ENCODE peak calls at places on chromosome 9, in four cellular contexts. E is heart left ventricle, X is HCT116, O is IMR-90. T is an unnamed sample.

GRCh38 chr9:111356567-111357244 is 26.7 kb upstream of the OR2K2 start:
- DNase-seq in X (peak; percentile 52), E (no peak), O (peak; percentile 94), T (no peak)

GRCh38 chr9:137598943-137599342 is 6.5 kb upstream of the ARRDC1 start:
- DNase-seq in O (no peak), E (no peak), X (no peak), T (no peak)

GRCh38 chr9:114233806-114234205 is 78.5 kb downstream of the COL27A1 start:
- DNase-seq in X (no peak), E (peak; percentile 57), O (no peak), T (no peak)

GRCh38 chr9:86731511-86731993 is 215.8 kb downstream of the GAS1 start:
- DNase-seq in X (no peak), E (no peak), O (peak; percentile 78), T (no peak)

GRCh38 chr9:31700252-31701045 is 684.0 kb upstream of the ACO1 start:
- DNase-seq in X (no peak), O (no peak), E (no peak), T (no peak)

GRCh38 chr9:18485691-18486090 is 11.7 kb downstream of the ADAMTSL1 start:
- DNase-seq in O (peak; percentile 66), E (no peak), X (no peak), T (no peak)

GRCh38 chr9:87007711-87008360 is 60.5 kb upstream of the GAS1 start:
- DNase-seq in O (peak; percentile 25), E (no peak), X (no peak), T (no peak)

GRCh38 chr9:18338042-18338441 is 135.9 kb upstream of the ADAMTSL1 start:
- DNase-seq in E (no peak), X (no peak), O (peak; percentile 58), T (no peak)

GRCh38 chr9:121737481-121737931 is 86.1 kb downstream of the DAB2IP start:
- DNase-seq in X (no peak), E (no peak), O (no peak), T (no peak)

GRCh38 chr9:98150726-98151125 is 31.7 kb upstream of the TRIM14 start:
- DNase-seq in X (no peak), E (no peak), O (no peak), T (no peak)

GRCh38 chr9:119758990-119759389 is 389.8 kb upstream of the BRINP1 start:
- DNase-seq in O (no peak), X (no peak), E (no peak), T (no peak)

GRCh38 chr9:97563458-97564135 is 62.1 kb downstream of the TMOD1 start:
- DNase-seq in O (no peak), X (no peak), E (no peak), T (peak; percentile 78)

GRCh38 chr9:70021026-70021571 is 22.5 kb upstream of the MAMDC2 start:
- DNase-seq in E (no peak), O (peak; percentile 97), X (no peak), T (no peak)

GRCh38 chr9:22005700-22006605 is 3.2 kb downstream of the CDKN2B start:
- DNase-seq in O (peak; percentile 31), E (no peak), X (no peak), T (no peak)

GRCh38 chr9:134872482-134873231 is 8.0 kb upstream of the FCN2 start:
- DNase-seq in X (no peak), O (no peak), E (peak; percentile 13), T (no peak)

GRCh38 chr9:70340572-70340971 is 73.9 kb downstream of the KLF9 start:
- DNase-seq in E (no peak), O (peak; percentile 57), X (no peak), T (no peak)

GRCh38 chr9:75235632-75236031 is 147.3 kb downstream of the OSTF1 start:
- DNase-seq in O (no peak), X (no peak), E (no peak), T (no peak)

GRCh38 chr9:117835798-117836197 is 131.6 kb downstream of the TLR4 start:
- DNase-seq in E (no peak), O (no peak), X (no peak), T (no peak)

GRCh38 chr9:36987891-36988290 is 46.2 kb downstream of the PAX5 start:
- DNase-seq in E (no peak), X (no peak), O (peak; percentile 21), T (no peak)

GRCh38 chr9:136081113-136081825 is 13.8 kb downstream of the NACC2 start:
- DNase-seq in X (no peak), O (peak; percentile 36), E (peak; percentile 43), T (no peak)

DNA sequence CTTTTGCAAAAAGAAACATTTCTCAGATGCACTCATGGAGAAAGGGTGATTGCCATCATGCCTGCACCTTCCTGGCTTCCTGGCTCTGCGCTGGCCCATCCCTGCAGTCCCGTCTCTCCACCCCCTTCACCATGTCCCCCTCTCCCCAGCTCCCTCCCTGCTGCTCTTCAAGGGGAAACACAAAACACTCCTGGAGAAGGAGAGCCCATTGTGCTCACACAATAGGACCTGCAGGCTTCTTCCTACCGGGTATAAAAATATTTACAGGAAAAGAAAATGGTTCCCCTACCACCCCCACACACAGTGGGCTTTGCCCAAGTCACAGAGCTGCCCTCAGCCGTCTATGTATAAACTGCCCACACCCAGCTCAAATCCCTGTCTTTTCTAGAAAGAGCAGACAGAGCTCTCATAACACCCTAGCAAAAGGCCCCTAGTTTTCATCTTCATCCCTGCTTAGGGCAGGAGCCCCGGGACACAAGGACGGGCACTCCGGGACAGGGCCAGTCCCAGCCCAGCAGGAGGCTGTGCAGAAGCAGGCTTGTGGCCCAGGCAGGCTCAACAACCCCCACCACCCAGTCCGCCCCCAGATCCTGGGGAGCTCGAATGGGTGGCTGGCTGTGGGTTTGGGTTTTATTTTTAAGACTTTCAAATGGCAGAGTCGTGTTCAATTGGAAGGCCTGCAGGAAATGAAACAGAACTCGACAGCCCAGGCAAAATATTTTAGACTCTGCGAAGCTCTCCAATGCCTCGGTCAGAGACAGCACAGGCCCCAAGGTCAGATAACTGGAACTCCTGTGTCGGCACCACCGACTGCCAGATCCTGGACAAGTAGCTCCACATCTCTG is 77.3 kb downstream of the LRSAM1 start:
- DNase-seq in X (no peak), E (no peak), O (no peak), T (no peak)
- H3K27ac ChIP-seq in X (no peak overlapping the region), E (peak overlapping the region; percentile 80), O (no peak overlapping the region), T (peak overlapping the region; percentile 54)

GRCh38 chr9:128304151-128304970 is 17.9 kb downstream of the TRUB2 start:
- DNase-seq in O (peak; percentile 27), E (no peak), X (no peak), T (no peak)
- TF ChIP-seq POLR2A in O (no peak), E (no peak), X (no peak), T (no peak)

GRCh38 chr9:133553978-133554713 is 19.6 kb downstream of the ADAMTSL2 start:
- DNase-seq in X (no peak), O (no peak), E (no peak), T (no peak)
- H3K27ac ChIP-seq in X (no peak overlapping the region), O (no peak overlapping the region), E (no peak overlapping the region), T (no peak overlapping the region)

GRCh38 chr9:33233659-33234335 is 6.2 kb upstream of the SPINK4 start:
- DNase-seq in O (peak; percentile 99), E (no peak), X (peak; percentile 95), T (no peak)
- TF ChIP-seq POLR2A in O (no peak), E (no peak), X (no peak), T (no peak)

GRCh38 chr9:92609142-92609500 is 60.8 kb downstream of the IPPK start:
- DNase-seq in O (no peak), X (no peak), E (peak; percentile 44), T (no peak)
- H3K27ac ChIP-seq in O (no peak overlapping the region), X (no peak overlapping the region), E (peak overlapping the region; percentile 92), T (peak overlapping the region; percentile 70)

GRCh38 chr9:33473643-33474352 is at the start of gene NOL6:
- DNase-seq in X (peak; percentile 99), O (peak; percentile 99), E (peak; percentile 98), T (peak; percentile 99)
- TF ChIP-seq POLR2A in X (peak; percentile 54), O (peak; percentile 95), E (peak; percentile 56), T (peak; percentile 20)

GRCh38 chr9:82082563-82082962 is 94.0 kb downstream of the SPATA31D1 start:
- DNase-seq in E (no peak), O (no peak), X (no peak), T (no peak)

GRCh38 chr9:82081507-82081906 is 92.9 kb downstream of the SPATA31D1 start:
- DNase-seq in X (no peak), O (no peak), E (no peak), T (no peak)

DNA sequence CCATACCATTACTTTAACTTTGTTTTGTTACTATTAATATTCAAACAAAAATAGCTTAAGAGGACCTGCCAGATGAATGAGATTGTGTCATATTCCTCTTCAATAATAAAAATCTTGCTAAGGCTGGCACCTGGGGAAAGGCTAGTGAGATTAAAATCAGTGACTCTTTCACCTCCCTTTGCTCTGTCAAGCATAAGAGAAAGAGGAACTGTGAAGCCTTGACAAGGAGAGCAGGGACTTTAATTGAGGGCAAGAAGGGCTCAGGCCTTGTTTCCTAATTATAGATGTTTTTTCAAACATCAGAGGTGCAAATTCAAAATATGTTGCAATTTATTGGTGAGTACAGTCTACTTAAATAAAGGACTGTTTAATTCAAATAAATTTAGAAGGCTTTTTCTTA is 91.7 kb downstream of the SPATA31D1 start:
- DNase-seq in X (no peak), E (no peak), O (no peak), T (no peak)
- H3K27ac ChIP-seq in X (no peak overlapping the region), E (no peak overlapping the region), O (no peak overlapping the region), T (no peak overlapping the region)

DNA sequence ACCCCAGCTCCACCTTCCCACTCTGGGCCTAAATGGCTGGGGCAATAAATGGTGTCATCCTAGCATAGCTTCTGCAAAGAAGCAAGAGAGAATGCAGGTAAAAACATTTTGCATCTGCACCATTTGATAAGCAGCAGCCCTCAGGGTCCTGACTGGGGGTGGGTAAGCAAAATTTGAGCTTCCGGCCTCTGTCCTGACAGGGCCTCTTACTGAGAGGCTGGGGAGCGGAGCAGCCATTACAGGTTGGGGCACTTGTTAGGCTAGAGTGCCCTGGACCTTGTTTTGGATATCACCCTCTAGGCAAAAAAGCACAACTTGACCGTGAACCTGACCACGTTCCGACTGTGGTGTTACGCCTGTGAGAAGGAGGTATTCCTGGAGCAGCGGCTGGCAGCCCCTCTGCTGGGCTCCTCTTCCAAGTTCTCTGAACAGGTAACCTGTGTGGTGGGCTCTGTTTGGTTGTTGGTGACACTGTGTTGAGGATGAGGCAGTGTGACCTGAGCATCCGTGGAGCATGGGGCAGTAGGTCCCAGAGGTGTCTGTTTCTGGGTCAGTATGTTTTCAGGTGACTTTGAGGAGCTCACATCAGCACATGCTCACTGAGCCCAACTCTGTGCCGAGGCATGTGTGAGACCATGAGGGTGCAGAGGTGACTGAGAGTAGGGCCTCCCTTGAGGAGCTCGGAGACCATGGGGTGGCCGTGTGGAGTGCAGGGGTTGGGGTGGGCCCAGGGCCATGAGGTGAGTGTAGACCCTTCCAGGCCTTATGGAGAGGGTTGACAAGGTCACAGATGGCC is 23.1 kb downstream of the USP20 start:
- DNase-seq in O (no peak), E (no peak), X (no peak), T (no peak)
- TF ChIP-seq POLR2A in O (no peak), E (no peak), X (no peak), T (no peak)